ENCODE peak calls at places on chromosome 11, in seven cellular contexts. Q is heart left ventricle, Y is HCT116, K is upper lobe of left lung, R is gastrocnemius medialis, J is HepG2, B is A549. U is an unnamed sample.

GRCh38 chr11:15624701-15625100 is 510.0 kb downstream of the INSC start:
- ATAC-seq in J (no peak), B (no peak), Y (no peak), R (no peak), Q (no peak), K (no peak), U (no peak)

GRCh38 chr11:128424271-128424709 is 163.1 kb downstream of the ETS1 start:
- ATAC-seq in B (no peak), J (no peak), K (peak; percentile 87), Y (no peak), R (peak; percentile 71), Q (peak; percentile 86), U (peak; percentile 85)

GRCh38 chr11:67354314-67355022 is 1.1 kb upstream of the POLD4 start:
- ATAC-seq in R (no peak), B (peak; percentile 69), K (peak; percentile 42), Q (peak; percentile 52), Y (peak; percentile 61), J (peak; percentile 79), U (peak; percentile 50)

GRCh38 chr11:287821-288327 is 1.1 kb upstream of the PGGHG start:
- ATAC-seq in K (no peak), Y (peak; percentile 41), R (no peak), Q (no peak), J (peak; percentile 7), B (peak; percentile 15), U (no peak)

GRCh38 chr11:10455637-10456487 is 798 bp downstream of the AMPD3 start:
- ATAC-seq in J (peak; percentile 60), K (peak; percentile 80), Q (peak; percentile 80), B (peak; percentile 71), R (peak; percentile 9), Y (peak; percentile 64), U (peak; percentile 46)

GRCh38 chr11:114819028-114819427 is 140.7 kb downstream of the NXPE2 start:
- ATAC-seq in K (peak; percentile 49), Q (no peak), B (no peak), J (no peak), Y (no peak), R (no peak), U (no peak)

GRCh38 chr11:57770793-57771192 is 9.2 kb downstream of the CTNND1 start:
- ATAC-seq in K (no peak), Q (no peak), J (peak; percentile 53), B (no peak), Y (no peak), R (no peak), U (no peak)

GRCh38 chr11:26149585-26149984 is 182.3 kb upstream of the ANO3 start:
- ATAC-seq in Y (no peak), Q (no peak), B (no peak), R (no peak), J (no peak), K (no peak), U (no peak)

GRCh38 chr11:3220521-3221407 is 2.2 kb upstream of the MRGPRG start:
- ATAC-seq in B (no peak), Y (no peak), Q (no peak), K (no peak), J (no peak), R (no peak), U (no peak)

GRCh38 chr11:12762696-12763324 is 88.6 kb downstream of the TEAD1 start:
- ATAC-seq in Y (no peak), Q (no peak), J (no peak), B (no peak), R (peak; percentile 72), K (no peak), U (no peak)

GRCh38 chr11:120354068-120354467 is 17.9 kb downstream of the ARHGEF12 start:
- ATAC-seq in B (peak; percentile 33), R (no peak), Y (no peak), Q (no peak), J (peak; percentile 43), K (peak; percentile 44), U (no peak)

GRCh38 chr11:73047773-73048371 is 94.2 kb downstream of the FCHSD2 start:
- ATAC-seq in B (no peak), R (no peak), Y (no peak), K (peak; percentile 46), J (no peak), Q (peak; percentile 56), U (no peak)

GRCh38 chr11:61168292-61168691 is 7.1 kb upstream of the VPS37C start:
- ATAC-seq in R (no peak), Q (no peak), K (no peak), B (no peak), Y (no peak), J (no peak), U (no peak)

GRCh38 chr11:94154095-94154856 is 25.6 kb downstream of the PANX1 start:
- ATAC-seq in Q (no peak), R (no peak), Y (no peak), B (no peak), K (no peak), J (no peak), U (no peak)

GRCh38 chr11:102915044-102915375 is 40.2 kb upstream of the MMP12 start:
- ATAC-seq in R (no peak), Y (peak; percentile 27), Q (no peak), K (no peak), B (no peak), J (no peak), U (no peak)

GRCh38 chr11:111310088-111310487 is 11.7 kb downstream of the POU2AF3 start:
- ATAC-seq in B (peak; percentile 49), J (peak; percentile 23), Y (no peak), Q (no peak), R (no peak), K (no peak), U (no peak)

GRCh38 chr11:129930743-129931142 is 35.4 kb upstream of the NFRKB start:
- ATAC-seq in B (no peak), K (peak; percentile 14), R (no peak), J (no peak), Q (no peak), Y (no peak), U (no peak)

GRCh38 chr11:121592708-121593107 is 139.9 kb upstream of the SORL1-AS1 start:
- ATAC-seq in R (no peak), B (no peak), Q (no peak), J (no peak), Y (no peak), K (no peak), U (no peak)

GRCh38 chr11:6224421-6224820 is 10.0 kb downstream of the FHIP1B start:
- ATAC-seq in J (no peak), K (no peak), Y (no peak), B (no peak), Q (no peak), R (no peak), U (no peak)

GRCh38 chr11:20397281-20397680 is 9.8 kb downstream of the PRMT3 start:
- ATAC-seq in B (peak; percentile 96), Q (no peak), J (peak; percentile 85), Y (peak; percentile 80), K (peak; percentile 46), R (no peak), U (no peak)

GRCh38 chr11:75959540-75959939 is 144.5 kb downstream of the UVRAG start:
- ATAC-seq in R (no peak), Q (no peak), K (no peak), Y (no peak), J (no peak), B (no peak), U (no peak)

GRCh38 chr11:8192896-8193209 is 24.0 kb upstream of the RIC3 start:
- ATAC-seq in Q (peak; percentile 32), R (no peak), K (peak; percentile 21), Y (peak; percentile 76), B (peak; percentile 80), J (peak; percentile 74), U (peak; percentile 24)
- TF ChIP-seq CTCF in Q (no peak), R (no peak), K (no peak), Y (no peak), B (no peak), J (no peak), U (no peak)

DNA sequence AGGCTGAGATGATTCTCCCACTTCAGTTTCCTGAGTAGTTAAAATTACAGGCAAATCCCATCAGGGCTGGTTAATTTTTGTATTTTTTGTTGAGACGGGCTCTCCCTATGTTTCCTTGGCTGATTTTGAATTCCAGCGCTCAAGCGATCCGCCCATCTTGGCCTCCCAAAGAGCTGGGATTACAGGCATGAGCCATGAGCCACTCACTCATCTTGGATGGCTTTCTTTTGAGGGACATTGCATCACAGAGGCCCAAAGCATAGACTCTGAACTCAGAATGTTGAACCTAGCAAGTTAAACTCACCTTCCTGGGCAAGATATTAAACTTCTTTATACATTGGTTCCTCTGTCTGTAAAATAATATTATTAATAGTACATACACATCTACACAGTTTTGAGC is 762 bp upstream of the CARD16 start:
- ATAC-seq in Y (no peak), R (no peak), Q (no peak), B (no peak), J (no peak), K (peak; percentile 49), U (peak; percentile 60)
- H3K27ac ChIP-seq in Y (no peak overlapping the region), R (no peak overlapping the region), Q (peak overlapping the region; percentile 49), B (peak overlapping the region; percentile 43), J (no peak overlapping the region), K (no peak overlapping the region), U (peak overlapping the region; percentile 15)

DNA sequence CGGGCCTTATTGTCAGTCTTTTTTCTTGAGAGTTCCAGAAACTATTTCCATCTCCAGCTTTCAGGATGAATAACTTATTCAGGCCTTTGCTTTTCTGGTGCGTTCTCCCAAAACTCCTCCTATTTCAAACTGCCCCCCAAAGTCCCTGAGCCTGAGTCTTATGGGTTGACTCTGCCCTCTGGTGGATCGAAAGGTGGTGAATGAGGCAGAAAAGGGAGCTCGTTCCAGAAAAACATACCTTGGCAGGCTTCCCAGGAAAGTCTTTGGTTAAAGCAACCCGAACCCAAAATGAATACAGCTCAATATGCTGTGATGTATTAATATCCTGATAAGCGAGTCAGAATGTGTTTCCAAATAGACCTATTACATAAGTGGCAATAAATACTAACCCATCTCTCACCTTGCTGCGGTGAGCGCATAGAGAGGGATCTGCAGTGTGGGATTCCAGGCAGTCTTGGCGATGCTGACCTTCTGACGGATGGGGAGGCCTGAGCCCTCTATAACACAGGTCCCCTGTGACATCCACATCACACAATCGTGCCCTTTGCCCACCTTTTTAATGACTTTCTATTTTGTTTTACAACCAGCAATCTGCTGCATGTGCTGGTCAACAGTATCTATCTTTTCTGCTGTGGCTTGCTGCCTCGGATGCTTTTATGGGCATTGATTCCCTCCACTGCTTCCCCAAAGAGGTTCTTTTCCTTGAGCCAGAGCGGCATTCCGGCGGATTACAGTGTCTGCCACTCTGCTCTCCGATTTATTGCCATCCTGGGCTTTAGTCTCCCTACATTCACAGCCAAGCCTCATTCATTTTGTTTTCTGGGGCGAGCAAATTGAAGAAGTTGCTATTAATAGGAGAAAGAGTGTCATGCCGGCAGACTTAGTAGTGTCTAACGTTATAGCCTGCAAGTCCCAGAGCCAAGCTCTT is 756.8 kb downstream of the NTM start:
- ATAC-seq in J (no peak), K (peak; percentile 83), Y (no peak), Q (peak; percentile 74), B (no peak), R (peak; percentile 65), U (peak; percentile 59)
- TF ChIP-seq POLR2A in J (no peak), K (no peak), Y (no peak), Q (no peak), B (no peak), R (no peak), U (no peak)

DNA sequence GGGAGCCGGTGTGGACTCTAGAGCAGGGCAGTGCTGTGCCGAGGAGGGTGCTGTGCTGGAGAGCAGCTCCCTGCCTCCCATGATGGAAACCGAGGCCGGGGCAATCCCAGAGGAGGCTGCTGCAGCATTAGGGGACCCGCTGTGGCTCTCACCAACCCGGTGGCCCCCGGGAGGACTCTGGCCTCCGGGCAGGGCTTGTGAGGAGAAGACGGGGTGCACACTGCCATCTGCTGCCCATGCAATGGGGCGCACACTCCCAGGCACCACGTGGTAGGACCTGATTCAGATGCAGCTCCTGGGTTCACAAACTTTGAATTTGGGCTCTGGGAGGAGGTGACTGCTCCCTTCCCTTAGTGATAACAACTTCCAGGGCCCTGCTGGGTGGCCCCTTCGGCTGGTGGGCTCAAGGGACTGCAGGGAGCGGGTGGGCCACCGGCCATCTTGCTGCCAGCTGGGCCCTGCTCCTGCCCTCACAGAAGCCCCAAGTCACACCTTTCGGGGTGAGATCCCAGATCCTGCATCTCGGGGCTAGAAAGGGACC is 93.8 kb upstream of the FGF3 start:
- ATAC-seq in Q (no peak), R (no peak), K (no peak), J (peak; percentile 28), Y (peak; percentile 63), B (peak; percentile 64), U (no peak)
- TF ChIP-seq CTCF in Q (no peak), R (no peak), K (no peak), J (peak; percentile 55), Y (peak; percentile 53), B (peak; percentile 47), U (no peak)